ENCODE peak calls at places on chromosomes 12 and 14, in nine cellular contexts. One of them, this sample, is unnamed.

GRCh38 chr14:41899416-41899815 is 292.7 kb downstream of the LRFN5 start:
- DNase-seq in RWPE1: no peak
- DNase-seq in C1 segment of cervical spinal cord: no peak
- DNase-seq in glutamatergic neuron: no peak
- DNase-seq in T-helper 17 cell: no peak
- DNase-seq in iris pigment epithelial cell: peak
- DNase-seq in CD8-positive, alpha-beta memory T cell: no peak
- DNase-seq in stimulated activated CD4-positive, alpha-beta T cell treated with anti-CD3 and anti-CD28 coated beads, Interleukin-15, amount 100 ng/mL, for 1 hour: no peak
- DNase-seq in fibroblast of lung: peak
- DNase-seq in this sample: peak

GRCh38 chr12:80041691-80042090 is 57.6 kb upstream of the OTOGL start:
- DNase-seq in RWPE1: peak
- DNase-seq in C1 segment of cervical spinal cord: no peak
- DNase-seq in glutamatergic neuron: no peak
- DNase-seq in T-helper 17 cell: no peak
- DNase-seq in iris pigment epithelial cell: peak
- DNase-seq in CD8-positive, alpha-beta memory T cell: no peak
- DNase-seq in stimulated activated CD4-positive, alpha-beta T cell treated with anti-CD3 and anti-CD28 coated beads, Interleukin-15, amount 100 ng/mL, for 1 hour: no peak
- DNase-seq in fibroblast of lung: peak
- DNase-seq in this sample: peak

GRCh38 chr14:65131176-65131765 is 29.0 kb upstream of the MAX start:
- DNase-seq in RWPE1: peak
- DNase-seq in C1 segment of cervical spinal cord: no peak
- DNase-seq in glutamatergic neuron: no peak
- DNase-seq in T-helper 17 cell: no peak
- DNase-seq in iris pigment epithelial cell: peak
- DNase-seq in CD8-positive, alpha-beta memory T cell: no peak
- DNase-seq in stimulated activated CD4-positive, alpha-beta T cell treated with anti-CD3 and anti-CD28 coated beads, Interleukin-15, amount 100 ng/mL, for 1 hour: no peak
- DNase-seq in fibroblast of lung: peak
- DNase-seq in this sample: peak

GRCh38 chr12:61646639-61647038 is 613.6 kb upstream of the USP15 start:
- DNase-seq in RWPE1: no peak
- DNase-seq in C1 segment of cervical spinal cord: no peak
- DNase-seq in glutamatergic neuron: no peak
- DNase-seq in T-helper 17 cell: no peak
- DNase-seq in iris pigment epithelial cell: no peak
- DNase-seq in CD8-positive, alpha-beta memory T cell: no peak
- DNase-seq in stimulated activated CD4-positive, alpha-beta T cell treated with anti-CD3 and anti-CD28 coated beads, Interleukin-15, amount 100 ng/mL, for 1 hour: no peak
- DNase-seq in fibroblast of lung: no peak
- DNase-seq in this sample: no peak

GRCh38 chr12:32854716-32855115 is 41.9 kb downstream of the PKP2 start:
- DNase-seq in RWPE1: no peak
- DNase-seq in C1 segment of cervical spinal cord: no peak
- DNase-seq in glutamatergic neuron: no peak
- DNase-seq in T-helper 17 cell: no peak
- DNase-seq in iris pigment epithelial cell: no peak
- DNase-seq in CD8-positive, alpha-beta memory T cell: no peak
- DNase-seq in stimulated activated CD4-positive, alpha-beta T cell treated with anti-CD3 and anti-CD28 coated beads, Interleukin-15, amount 100 ng/mL, for 1 hour: no peak
- DNase-seq in fibroblast of lung: no peak
- DNase-seq in this sample: no peak

GRCh38 chr14:95597784-95598204 is 62.9 kb downstream of the GLRX5 start:
- DNase-seq in RWPE1: no peak
- DNase-seq in C1 segment of cervical spinal cord: no peak
- DNase-seq in glutamatergic neuron: peak
- DNase-seq in T-helper 17 cell: no peak
- DNase-seq in iris pigment epithelial cell: peak
- DNase-seq in CD8-positive, alpha-beta memory T cell: no peak
- DNase-seq in stimulated activated CD4-positive, alpha-beta T cell treated with anti-CD3 and anti-CD28 coated beads, Interleukin-15, amount 100 ng/mL, for 1 hour: no peak
- DNase-seq in fibroblast of lung: peak
- DNase-seq in this sample: no peak

GRCh38 chr12:27996761-27997160 is 24.2 kb upstream of the PTHLH start:
- DNase-seq in RWPE1: no peak
- DNase-seq in C1 segment of cervical spinal cord: no peak
- DNase-seq in glutamatergic neuron: no peak
- DNase-seq in T-helper 17 cell: no peak
- DNase-seq in iris pigment epithelial cell: no peak
- DNase-seq in CD8-positive, alpha-beta memory T cell: no peak
- DNase-seq in stimulated activated CD4-positive, alpha-beta T cell treated with anti-CD3 and anti-CD28 coated beads, Interleukin-15, amount 100 ng/mL, for 1 hour: no peak
- DNase-seq in fibroblast of lung: no peak
- DNase-seq in this sample: no peak

GRCh38 chr12:121089031-121089812 is 43.5 kb upstream of the P2RX7 start:
- DNase-seq in RWPE1: no peak
- DNase-seq in C1 segment of cervical spinal cord: no peak
- DNase-seq in glutamatergic neuron: no peak
- DNase-seq in T-helper 17 cell: no peak
- DNase-seq in iris pigment epithelial cell: no peak
- DNase-seq in CD8-positive, alpha-beta memory T cell: no peak
- DNase-seq in stimulated activated CD4-positive, alpha-beta T cell treated with anti-CD3 and anti-CD28 coated beads, Interleukin-15, amount 100 ng/mL, for 1 hour: no peak
- DNase-seq in fibroblast of lung: no peak
- DNase-seq in this sample: no peak

GRCh38 chr12:105292705-105293104 is 37.8 kb upstream of the C12orf75 start:
- DNase-seq in RWPE1: no peak
- DNase-seq in C1 segment of cervical spinal cord: no peak
- DNase-seq in glutamatergic neuron: no peak
- DNase-seq in T-helper 17 cell: no peak
- DNase-seq in iris pigment epithelial cell: no peak
- DNase-seq in CD8-positive, alpha-beta memory T cell: no peak
- DNase-seq in stimulated activated CD4-positive, alpha-beta T cell treated with anti-CD3 and anti-CD28 coated beads, Interleukin-15, amount 100 ng/mL, for 1 hour: no peak
- DNase-seq in fibroblast of lung: peak
- DNase-seq in this sample: no peak

GRCh38 chr12:52399756-52400155 is 6.4 kb downstream of the KRT82 start:
- DNase-seq in RWPE1: no peak
- DNase-seq in C1 segment of cervical spinal cord: no peak
- DNase-seq in glutamatergic neuron: no peak
- DNase-seq in T-helper 17 cell: no peak
- DNase-seq in iris pigment epithelial cell: no peak
- DNase-seq in CD8-positive, alpha-beta memory T cell: no peak
- DNase-seq in stimulated activated CD4-positive, alpha-beta T cell treated with anti-CD3 and anti-CD28 coated beads, Interleukin-15, amount 100 ng/mL, for 1 hour: no peak
- DNase-seq in fibroblast of lung: no peak
- DNase-seq in this sample: no peak

GRCh38 chr14:24194186-24194872 is 912 bp downstream of the TM9SF1 start:
- DNase-seq in RWPE1: no peak
- DNase-seq in C1 segment of cervical spinal cord: no peak
- DNase-seq in glutamatergic neuron: no peak
- DNase-seq in T-helper 17 cell: no peak
- DNase-seq in iris pigment epithelial cell: no peak
- DNase-seq in CD8-positive, alpha-beta memory T cell: no peak
- DNase-seq in stimulated activated CD4-positive, alpha-beta T cell treated with anti-CD3 and anti-CD28 coated beads, Interleukin-15, amount 100 ng/mL, for 1 hour: no peak
- DNase-seq in fibroblast of lung: no peak
- DNase-seq in this sample: peak

GRCh38 chr14:91372680-91373495 is 44.7 kb downstream of the CCDC88C start:
- DNase-seq in RWPE1: no peak
- DNase-seq in C1 segment of cervical spinal cord: no peak
- DNase-seq in glutamatergic neuron: no peak
- DNase-seq in T-helper 17 cell: no peak
- DNase-seq in iris pigment epithelial cell: no peak
- DNase-seq in CD8-positive, alpha-beta memory T cell: peak
- DNase-seq in stimulated activated CD4-positive, alpha-beta T cell treated with anti-CD3 and anti-CD28 coated beads, Interleukin-15, amount 100 ng/mL, for 1 hour: no peak
- DNase-seq in fibroblast of lung: no peak
- DNase-seq in this sample: no peak

GRCh38 chr14:34113051-34113511 is 162.2 kb upstream of the EGLN3 start:
- DNase-seq in RWPE1: peak
- DNase-seq in C1 segment of cervical spinal cord: no peak
- DNase-seq in glutamatergic neuron: no peak
- DNase-seq in T-helper 17 cell: no peak
- DNase-seq in iris pigment epithelial cell: peak
- DNase-seq in CD8-positive, alpha-beta memory T cell: no peak
- DNase-seq in stimulated activated CD4-positive, alpha-beta T cell treated with anti-CD3 and anti-CD28 coated beads, Interleukin-15, amount 100 ng/mL, for 1 hour: no peak
- DNase-seq in fibroblast of lung: peak
- DNase-seq in this sample: peak

GRCh38 chr12:34205401-34205800 is 183.1 kb downstream of the ALG10 start:
- DNase-seq in RWPE1: no peak
- DNase-seq in C1 segment of cervical spinal cord: no peak
- DNase-seq in glutamatergic neuron: no peak
- DNase-seq in T-helper 17 cell: no peak
- DNase-seq in iris pigment epithelial cell: no peak
- DNase-seq in CD8-positive, alpha-beta memory T cell: no peak
- DNase-seq in stimulated activated CD4-positive, alpha-beta T cell treated with anti-CD3 and anti-CD28 coated beads, Interleukin-15, amount 100 ng/mL, for 1 hour: no peak
- DNase-seq in fibroblast of lung: no peak
- DNase-seq in this sample: no peak

GRCh38 chr12:44381341-44381740 is 494.8 kb downstream of the NELL2 start:
- DNase-seq in RWPE1: no peak
- DNase-seq in C1 segment of cervical spinal cord: no peak
- DNase-seq in glutamatergic neuron: peak
- DNase-seq in T-helper 17 cell: no peak
- DNase-seq in iris pigment epithelial cell: no peak
- DNase-seq in CD8-positive, alpha-beta memory T cell: no peak
- DNase-seq in stimulated activated CD4-positive, alpha-beta T cell treated with anti-CD3 and anti-CD28 coated beads, Interleukin-15, amount 100 ng/mL, for 1 hour: no peak
- DNase-seq in fibroblast of lung: no peak
- DNase-seq in this sample: no peak

GRCh38 chr12:47223848-47224213 is 144.1 kb upstream of the AMIGO2 start:
- DNase-seq in RWPE1: no peak
- DNase-seq in C1 segment of cervical spinal cord: peak
- DNase-seq in glutamatergic neuron: no peak
- DNase-seq in T-helper 17 cell: no peak
- DNase-seq in iris pigment epithelial cell: peak
- DNase-seq in CD8-positive, alpha-beta memory T cell: no peak
- DNase-seq in stimulated activated CD4-positive, alpha-beta T cell treated with anti-CD3 and anti-CD28 coated beads, Interleukin-15, amount 100 ng/mL, for 1 hour: no peak
- DNase-seq in fibroblast of lung: peak
- DNase-seq in this sample: peak

GRCh38 chr12:123237646-123238329 is 4.6 kb downstream of the MTRFR start:
- DNase-seq in RWPE1: peak
- DNase-seq in C1 segment of cervical spinal cord: no peak
- DNase-seq in glutamatergic neuron: peak
- DNase-seq in T-helper 17 cell: peak
- DNase-seq in iris pigment epithelial cell: peak
- DNase-seq in CD8-positive, alpha-beta memory T cell: peak
- DNase-seq in stimulated activated CD4-positive, alpha-beta T cell treated with anti-CD3 and anti-CD28 coated beads, Interleukin-15, amount 100 ng/mL, for 1 hour: peak
- DNase-seq in fibroblast of lung: peak
- DNase-seq in this sample: peak

GRCh38 chr12:131592972-131593371 is 117.9 kb upstream of the SFSWAP start:
- DNase-seq in RWPE1: no peak
- DNase-seq in C1 segment of cervical spinal cord: no peak
- DNase-seq in glutamatergic neuron: peak
- DNase-seq in T-helper 17 cell: no peak
- DNase-seq in iris pigment epithelial cell: no peak
- DNase-seq in CD8-positive, alpha-beta memory T cell: no peak
- DNase-seq in stimulated activated CD4-positive, alpha-beta T cell treated with anti-CD3 and anti-CD28 coated beads, Interleukin-15, amount 100 ng/mL, for 1 hour: no peak
- DNase-seq in fibroblast of lung: no peak
- DNase-seq in this sample: no peak

GRCh38 chr12:389138-390096 is at the start of gene KDM5A:
- DNase-seq in RWPE1: peak
- DNase-seq in C1 segment of cervical spinal cord: no peak
- DNase-seq in glutamatergic neuron: peak
- DNase-seq in T-helper 17 cell: peak
- DNase-seq in iris pigment epithelial cell: peak
- DNase-seq in CD8-positive, alpha-beta memory T cell: peak
- DNase-seq in stimulated activated CD4-positive, alpha-beta T cell treated with anti-CD3 and anti-CD28 coated beads, Interleukin-15, amount 100 ng/mL, for 1 hour: peak
- DNase-seq in fibroblast of lung: peak
- DNase-seq in this sample: peak

GRCh38 chr14:22613091-22613695 is 15.1 kb downstream of the ABHD4 start:
- DNase-seq in RWPE1: no peak
- DNase-seq in C1 segment of cervical spinal cord: no peak
- DNase-seq in glutamatergic neuron: no peak
- DNase-seq in T-helper 17 cell: no peak
- DNase-seq in iris pigment epithelial cell: no peak
- DNase-seq in CD8-positive, alpha-beta memory T cell: no peak
- DNase-seq in stimulated activated CD4-positive, alpha-beta T cell treated with anti-CD3 and anti-CD28 coated beads, Interleukin-15, amount 100 ng/mL, for 1 hour: no peak
- DNase-seq in fibroblast of lung: peak
- DNase-seq in this sample: peak

GRCh38 chr14:76133103-76133502 is 18.6 kb upstream of the GPATCH2L start:
- DNase-seq in RWPE1: peak
- DNase-seq in C1 segment of cervical spinal cord: no peak
- DNase-seq in glutamatergic neuron: no peak
- DNase-seq in T-helper 17 cell: no peak
- DNase-seq in iris pigment epithelial cell: peak
- DNase-seq in CD8-positive, alpha-beta memory T cell: no peak
- DNase-seq in stimulated activated CD4-positive, alpha-beta T cell treated with anti-CD3 and anti-CD28 coated beads, Interleukin-15, amount 100 ng/mL, for 1 hour: no peak
- DNase-seq in fibroblast of lung: peak
- DNase-seq in this sample: peak